ENCODE peak calls at places on chromosome 11, in five cellular contexts. One of them, this sample, is unnamed.

GRCh38 chr11:65434667-65435179 is 12.1 kb downstream of the NEAT1 start:
- DNase-seq in amygdala: no peak
- DNase-seq in nephron progenitor cell: no peak
- DNase-seq in NCI-H345: no peak
- DNase-seq in activated T-helper 1 cell treated with anti-CD3 and anti-CD28 coated beads, Interleukin-12 subunit alpha, Interleukin-12 subunit beta, Interleukin-2, Interleukin-4 antibody, amounts not matched to agents 30 ng/mL and 10 ng/mL and 1 ng/mL, durations not matched to agents 14 hours and 24 hours and 36 hours: no peak
- DNase-seq in this sample: no peak

GRCh38 chr11:109222730-109223129 is 199.3 kb upstream of the C11orf87 start:
- DNase-seq in amygdala: no peak
- DNase-seq in NCI-H345: no peak
- DNase-seq in activated T-helper 1 cell treated with anti-CD3 and anti-CD28 coated beads, Interleukin-12 subunit alpha, Interleukin-12 subunit beta, Interleukin-2, Interleukin-4 antibody, amounts not matched to agents 30 ng/mL and 10 ng/mL and 1 ng/mL, durations not matched to agents 14 hours and 24 hours and 36 hours: no peak
- DNase-seq in nephron progenitor cell: no peak
- DNase-seq in this sample: no peak

GRCh38 chr11:113249491-113249763 is 65.0 kb upstream of the TTC12 start:
- DNase-seq in amygdala: no peak
- DNase-seq in activated T-helper 1 cell treated with anti-CD3 and anti-CD28 coated beads, Interleukin-12 subunit alpha, Interleukin-12 subunit beta, Interleukin-2, Interleukin-4 antibody, amounts not matched to agents 30 ng/mL and 10 ng/mL and 1 ng/mL, durations not matched to agents 14 hours and 24 hours and 36 hours: no peak
- DNase-seq in nephron progenitor cell: no peak
- DNase-seq in NCI-H345: no peak
- DNase-seq in this sample: no peak

GRCh38 chr11:67584205-67584880 is 731 bp downstream of the GSTP1 start:
- DNase-seq in amygdala: no peak
- DNase-seq in nephron progenitor cell: peak
- DNase-seq in NCI-H345: no peak
- DNase-seq in activated T-helper 1 cell treated with anti-CD3 and anti-CD28 coated beads, Interleukin-12 subunit alpha, Interleukin-12 subunit beta, Interleukin-2, Interleukin-4 antibody, amounts not matched to agents 30 ng/mL and 10 ng/mL and 1 ng/mL, durations not matched to agents 14 hours and 24 hours and 36 hours: peak
- DNase-seq in this sample: peak

GRCh38 chr11:75867778-75868374 is 52.9 kb downstream of the UVRAG start:
- DNase-seq in NCI-H345: peak
- DNase-seq in activated T-helper 1 cell treated with anti-CD3 and anti-CD28 coated beads, Interleukin-12 subunit alpha, Interleukin-12 subunit beta, Interleukin-2, Interleukin-4 antibody, amounts not matched to agents 30 ng/mL and 10 ng/mL and 1 ng/mL, durations not matched to agents 14 hours and 24 hours and 36 hours: peak
- DNase-seq in amygdala: no peak
- DNase-seq in nephron progenitor cell: peak
- DNase-seq in this sample: no peak

GRCh38 chr11:93512965-93513667 is 30.1 kb downstream of the SMCO4 start:
- DNase-seq in amygdala: no peak
- DNase-seq in NCI-H345: no peak
- DNase-seq in nephron progenitor cell: no peak
- DNase-seq in activated T-helper 1 cell treated with anti-CD3 and anti-CD28 coated beads, Interleukin-12 subunit alpha, Interleukin-12 subunit beta, Interleukin-2, Interleukin-4 antibody, amounts not matched to agents 30 ng/mL and 10 ng/mL and 1 ng/mL, durations not matched to agents 14 hours and 24 hours and 36 hours: no peak
- DNase-seq in this sample: no peak

GRCh38 chr11:124644426-124645280 is 22.0 kb downstream of the TBRG1 start:
- DNase-seq in NCI-H345: peak
- DNase-seq in activated T-helper 1 cell treated with anti-CD3 and anti-CD28 coated beads, Interleukin-12 subunit alpha, Interleukin-12 subunit beta, Interleukin-2, Interleukin-4 antibody, amounts not matched to agents 30 ng/mL and 10 ng/mL and 1 ng/mL, durations not matched to agents 14 hours and 24 hours and 36 hours: no peak
- DNase-seq in amygdala: no peak
- DNase-seq in nephron progenitor cell: peak
- DNase-seq in this sample: peak

GRCh38 chr11:39975091-39975490 is 1484.4 kb downstream of the LRRC4C start:
- DNase-seq in activated T-helper 1 cell treated with anti-CD3 and anti-CD28 coated beads, Interleukin-12 subunit alpha, Interleukin-12 subunit beta, Interleukin-2, Interleukin-4 antibody, amounts not matched to agents 30 ng/mL and 10 ng/mL and 1 ng/mL, durations not matched to agents 14 hours and 24 hours and 36 hours: no peak
- DNase-seq in NCI-H345: no peak
- DNase-seq in nephron progenitor cell: no peak
- DNase-seq in amygdala: no peak
- DNase-seq in this sample: no peak

GRCh38 chr11:107785401-107785800 is 73.2 kb downstream of the SLC35F2 start:
- DNase-seq in nephron progenitor cell: no peak
- DNase-seq in activated T-helper 1 cell treated with anti-CD3 and anti-CD28 coated beads, Interleukin-12 subunit alpha, Interleukin-12 subunit beta, Interleukin-2, Interleukin-4 antibody, amounts not matched to agents 30 ng/mL and 10 ng/mL and 1 ng/mL, durations not matched to agents 14 hours and 24 hours and 36 hours: no peak
- DNase-seq in amygdala: no peak
- DNase-seq in NCI-H345: no peak
- DNase-seq in this sample: no peak

GRCh38 chr11:75520688-75521087 is 5.1 kb downstream of the GDPD5 start:
- DNase-seq in amygdala: no peak
- DNase-seq in nephron progenitor cell: no peak
- DNase-seq in NCI-H345: no peak
- DNase-seq in activated T-helper 1 cell treated with anti-CD3 and anti-CD28 coated beads, Interleukin-12 subunit alpha, Interleukin-12 subunit beta, Interleukin-2, Interleukin-4 antibody, amounts not matched to agents 30 ng/mL and 10 ng/mL and 1 ng/mL, durations not matched to agents 14 hours and 24 hours and 36 hours: no peak
- DNase-seq in this sample: no peak

GRCh38 chr11:1557904-1558831 is 13.9 kb downstream of the DUSP8 start:
- DNase-seq in NCI-H345: no peak
- DNase-seq in amygdala: no peak
- DNase-seq in nephron progenitor cell: no peak
- DNase-seq in activated T-helper 1 cell treated with anti-CD3 and anti-CD28 coated beads, Interleukin-12 subunit alpha, Interleukin-12 subunit beta, Interleukin-2, Interleukin-4 antibody, amounts not matched to agents 30 ng/mL and 10 ng/mL and 1 ng/mL, durations not matched to agents 14 hours and 24 hours and 36 hours: no peak
- DNase-seq in this sample: peak

GRCh38 chr11:2210366-2211112 is 38.9 kb upstream of the TH start:
- DNase-seq in NCI-H345: no peak
- DNase-seq in amygdala: no peak
- DNase-seq in nephron progenitor cell: no peak
- DNase-seq in activated T-helper 1 cell treated with anti-CD3 and anti-CD28 coated beads, Interleukin-12 subunit alpha, Interleukin-12 subunit beta, Interleukin-2, Interleukin-4 antibody, amounts not matched to agents 30 ng/mL and 10 ng/mL and 1 ng/mL, durations not matched to agents 14 hours and 24 hours and 36 hours: no peak
- DNase-seq in this sample: peak

GRCh38 chr11:121800704-121801516 is 315.1 kb downstream of the BLID start:
- DNase-seq in nephron progenitor cell: peak
- DNase-seq in activated T-helper 1 cell treated with anti-CD3 and anti-CD28 coated beads, Interleukin-12 subunit alpha, Interleukin-12 subunit beta, Interleukin-2, Interleukin-4 antibody, amounts not matched to agents 30 ng/mL and 10 ng/mL and 1 ng/mL, durations not matched to agents 14 hours and 24 hours and 36 hours: no peak
- DNase-seq in NCI-H345: no peak
- DNase-seq in amygdala: peak
- DNase-seq in this sample: no peak

GRCh38 chr11:106482920-106483761 is 405.7 kb downstream of the AASDHPPT start:
- DNase-seq in activated T-helper 1 cell treated with anti-CD3 and anti-CD28 coated beads, Interleukin-12 subunit alpha, Interleukin-12 subunit beta, Interleukin-2, Interleukin-4 antibody, amounts not matched to agents 30 ng/mL and 10 ng/mL and 1 ng/mL, durations not matched to agents 14 hours and 24 hours and 36 hours: no peak
- DNase-seq in nephron progenitor cell: peak
- DNase-seq in amygdala: peak
- DNase-seq in NCI-H345: no peak
- DNase-seq in this sample: no peak

GRCh38 chr11:116413861-116414260 is 358.9 kb downstream of the BUD13 start:
- DNase-seq in NCI-H345: peak
- DNase-seq in activated T-helper 1 cell treated with anti-CD3 and anti-CD28 coated beads, Interleukin-12 subunit alpha, Interleukin-12 subunit beta, Interleukin-2, Interleukin-4 antibody, amounts not matched to agents 30 ng/mL and 10 ng/mL and 1 ng/mL, durations not matched to agents 14 hours and 24 hours and 36 hours: no peak
- DNase-seq in nephron progenitor cell: no peak
- DNase-seq in amygdala: no peak
- DNase-seq in this sample: no peak

GRCh38 chr11:64146036-64146943 is 19.6 kb downstream of the MACROD1 start:
- DNase-seq in NCI-H345: peak
- DNase-seq in amygdala: no peak
- DNase-seq in nephron progenitor cell: peak
- DNase-seq in activated T-helper 1 cell treated with anti-CD3 and anti-CD28 coated beads, Interleukin-12 subunit alpha, Interleukin-12 subunit beta, Interleukin-2, Interleukin-4 antibody, amounts not matched to agents 30 ng/mL and 10 ng/mL and 1 ng/mL, durations not matched to agents 14 hours and 24 hours and 36 hours: peak
- DNase-seq in this sample: peak

GRCh38 chr11:119671048-119671447 is 58.0 kb downstream of the NECTIN1 start:
- DNase-seq in NCI-H345: peak
- DNase-seq in nephron progenitor cell: no peak
- DNase-seq in amygdala: peak
- DNase-seq in activated T-helper 1 cell treated with anti-CD3 and anti-CD28 coated beads, Interleukin-12 subunit alpha, Interleukin-12 subunit beta, Interleukin-2, Interleukin-4 antibody, amounts not matched to agents 30 ng/mL and 10 ng/mL and 1 ng/mL, durations not matched to agents 14 hours and 24 hours and 36 hours: no peak
- DNase-seq in this sample: no peak

GRCh38 chr11:34158661-34159060 is 53.2 kb downstream of the NAT10 start:
- DNase-seq in nephron progenitor cell: no peak
- DNase-seq in amygdala: no peak
- DNase-seq in NCI-H345: no peak
- DNase-seq in activated T-helper 1 cell treated with anti-CD3 and anti-CD28 coated beads, Interleukin-12 subunit alpha, Interleukin-12 subunit beta, Interleukin-2, Interleukin-4 antibody, amounts not matched to agents 30 ng/mL and 10 ng/mL and 1 ng/mL, durations not matched to agents 14 hours and 24 hours and 36 hours: no peak
- DNase-seq in this sample: no peak

GRCh38 chr11:47243454-47243853 is 5.2 kb downstream of the ACP2 start:
- DNase-seq in nephron progenitor cell: no peak
- DNase-seq in amygdala: no peak
- DNase-seq in activated T-helper 1 cell treated with anti-CD3 and anti-CD28 coated beads, Interleukin-12 subunit alpha, Interleukin-12 subunit beta, Interleukin-2, Interleukin-4 antibody, amounts not matched to agents 30 ng/mL and 10 ng/mL and 1 ng/mL, durations not matched to agents 14 hours and 24 hours and 36 hours: no peak
- DNase-seq in NCI-H345: no peak
- DNase-seq in this sample: peak

GRCh38 chr11:101862410-101863233 is 52.2 kb upstream of the CEP126 start:
- DNase-seq in amygdala: no peak
- DNase-seq in activated T-helper 1 cell treated with anti-CD3 and anti-CD28 coated beads, Interleukin-12 subunit alpha, Interleukin-12 subunit beta, Interleukin-2, Interleukin-4 antibody, amounts not matched to agents 30 ng/mL and 10 ng/mL and 1 ng/mL, durations not matched to agents 14 hours and 24 hours and 36 hours: no peak
- DNase-seq in NCI-H345: peak
- DNase-seq in nephron progenitor cell: peak
- DNase-seq in this sample: no peak

GRCh38 chr11:67302571-67303131 is 679 bp upstream of the SSH3 start:
- DNase-seq in activated T-helper 1 cell treated with anti-CD3 and anti-CD28 coated beads, Interleukin-12 subunit alpha, Interleukin-12 subunit beta, Interleukin-2, Interleukin-4 antibody, amounts not matched to agents 30 ng/mL and 10 ng/mL and 1 ng/mL, durations not matched to agents 14 hours and 24 hours and 36 hours: no peak
- DNase-seq in NCI-H345: peak
- DNase-seq in amygdala: no peak
- DNase-seq in nephron progenitor cell: peak
- DNase-seq in this sample: peak

GRCh38 chr11:2943711-2944118 is 14.5 kb upstream of the PHLDA2 start:
- DNase-seq in nephron progenitor cell: no peak
- DNase-seq in activated T-helper 1 cell treated with anti-CD3 and anti-CD28 coated beads, Interleukin-12 subunit alpha, Interleukin-12 subunit beta, Interleukin-2, Interleukin-4 antibody, amounts not matched to agents 30 ng/mL and 10 ng/mL and 1 ng/mL, durations not matched to agents 14 hours and 24 hours and 36 hours: no peak
- DNase-seq in NCI-H345: peak
- DNase-seq in amygdala: no peak
- DNase-seq in this sample: peak

GRCh38 chr11:105132716-105133511 is 6.7 kb downstream of the CARD18 start:
- DNase-seq in NCI-H345: no peak
- DNase-seq in amygdala: no peak
- DNase-seq in nephron progenitor cell: no peak
- DNase-seq in activated T-helper 1 cell treated with anti-CD3 and anti-CD28 coated beads, Interleukin-12 subunit alpha, Interleukin-12 subunit beta, Interleukin-2, Interleukin-4 antibody, amounts not matched to agents 30 ng/mL and 10 ng/mL and 1 ng/mL, durations not matched to agents 14 hours and 24 hours and 36 hours: no peak
- DNase-seq in this sample: no peak

GRCh38 chr11:114033572-114033971 is 25.9 kb upstream of the ZBTB16 start:
- DNase-seq in NCI-H345: no peak
- DNase-seq in amygdala: no peak
- DNase-seq in activated T-helper 1 cell treated with anti-CD3 and anti-CD28 coated beads, Interleukin-12 subunit alpha, Interleukin-12 subunit beta, Interleukin-2, Interleukin-4 antibody, amounts not matched to agents 30 ng/mL and 10 ng/mL and 1 ng/mL, durations not matched to agents 14 hours and 24 hours and 36 hours: no peak
- DNase-seq in nephron progenitor cell: no peak
- DNase-seq in this sample: no peak

GRCh38 chr11:86676533-86677154 is 4.2 kb upstream of the ME3 start:
- DNase-seq in NCI-H345: peak
- DNase-seq in activated T-helper 1 cell treated with anti-CD3 and anti-CD28 coated beads, Interleukin-12 subunit alpha, Interleukin-12 subunit beta, Interleukin-2, Interleukin-4 antibody, amounts not matched to agents 30 ng/mL and 10 ng/mL and 1 ng/mL, durations not matched to agents 14 hours and 24 hours and 36 hours: no peak
- DNase-seq in amygdala: no peak
- DNase-seq in nephron progenitor cell: no peak
- DNase-seq in this sample: no peak

GRCh38 chr11:59223177-59223576 is 10.4 kb upstream of the MPEG1 start:
- DNase-seq in activated T-helper 1 cell treated with anti-CD3 and anti-CD28 coated beads, Interleukin-12 subunit alpha, Interleukin-12 subunit beta, Interleukin-2, Interleukin-4 antibody, amounts not matched to agents 30 ng/mL and 10 ng/mL and 1 ng/mL, durations not matched to agents 14 hours and 24 hours and 36 hours: no peak
- DNase-seq in NCI-H345: no peak
- DNase-seq in amygdala: no peak
- DNase-seq in nephron progenitor cell: no peak
- DNase-seq in this sample: no peak

GRCh38 chr11:134475951-134476350 is 63.9 kb upstream of the B3GAT1 start:
- DNase-seq in activated T-helper 1 cell treated with anti-CD3 and anti-CD28 coated beads, Interleukin-12 subunit alpha, Interleukin-12 subunit beta, Interleukin-2, Interleukin-4 antibody, amounts not matched to agents 30 ng/mL and 10 ng/mL and 1 ng/mL, durations not matched to agents 14 hours and 24 hours and 36 hours: no peak
- DNase-seq in nephron progenitor cell: no peak
- DNase-seq in NCI-H345: no peak
- DNase-seq in amygdala: no peak
- DNase-seq in this sample: no peak

GRCh38 chr11:115802641-115803040 is 298.4 kb upstream of the CADM1 start:
- DNase-seq in nephron progenitor cell: no peak
- DNase-seq in amygdala: no peak
- DNase-seq in NCI-H345: no peak
- DNase-seq in activated T-helper 1 cell treated with anti-CD3 and anti-CD28 coated beads, Interleukin-12 subunit alpha, Interleukin-12 subunit beta, Interleukin-2, Interleukin-4 antibody, amounts not matched to agents 30 ng/mL and 10 ng/mL and 1 ng/mL, durations not matched to agents 14 hours and 24 hours and 36 hours: no peak
- DNase-seq in this sample: no peak

GRCh38 chr11:69896250-69896649 is 77.0 kb upstream of the FGF3 start:
- DNase-seq in NCI-H345: no peak
- DNase-seq in activated T-helper 1 cell treated with anti-CD3 and anti-CD28 coated beads, Interleukin-12 subunit alpha, Interleukin-12 subunit beta, Interleukin-2, Interleukin-4 antibody, amounts not matched to agents 30 ng/mL and 10 ng/mL and 1 ng/mL, durations not matched to agents 14 hours and 24 hours and 36 hours: no peak
- DNase-seq in nephron progenitor cell: no peak
- DNase-seq in amygdala: no peak
- DNase-seq in this sample: no peak

GRCh38 chr11:12245091-12245490 is 132.3 kb upstream of the PARVA start:
- DNase-seq in activated T-helper 1 cell treated with anti-CD3 and anti-CD28 coated beads, Interleukin-12 subunit alpha, Interleukin-12 subunit beta, Interleukin-2, Interleukin-4 antibody, amounts not matched to agents 30 ng/mL and 10 ng/mL and 1 ng/mL, durations not matched to agents 14 hours and 24 hours and 36 hours: no peak
- DNase-seq in amygdala: no peak
- DNase-seq in nephron progenitor cell: no peak
- DNase-seq in NCI-H345: peak
- DNase-seq in this sample: no peak

GRCh38 chr11:22792497-22792896 is 37.1 kb downstream of the SVIP start:
- DNase-seq in nephron progenitor cell: no peak
- DNase-seq in amygdala: peak
- DNase-seq in activated T-helper 1 cell treated with anti-CD3 and anti-CD28 coated beads, Interleukin-12 subunit alpha, Interleukin-12 subunit beta, Interleukin-2, Interleukin-4 antibody, amounts not matched to agents 30 ng/mL and 10 ng/mL and 1 ng/mL, durations not matched to agents 14 hours and 24 hours and 36 hours: no peak
- DNase-seq in NCI-H345: no peak
- DNase-seq in this sample: no peak

GRCh38 chr11:87281496-87281895 is 243.8 kb downstream of the TMEM135 start:
- DNase-seq in NCI-H345: no peak
- DNase-seq in activated T-helper 1 cell treated with anti-CD3 and anti-CD28 coated beads, Interleukin-12 subunit alpha, Interleukin-12 subunit beta, Interleukin-2, Interleukin-4 antibody, amounts not matched to agents 30 ng/mL and 10 ng/mL and 1 ng/mL, durations not matched to agents 14 hours and 24 hours and 36 hours: no peak
- DNase-seq in amygdala: no peak
- DNase-seq in nephron progenitor cell: no peak
- DNase-seq in this sample: no peak

GRCh38 chr11:66953431-66953833 is 4.8 kb downstream of the PC start:
- DNase-seq in amygdala: no peak
- DNase-seq in NCI-H345: no peak
- DNase-seq in activated T-helper 1 cell treated with anti-CD3 and anti-CD28 coated beads, Interleukin-12 subunit alpha, Interleukin-12 subunit beta, Interleukin-2, Interleukin-4 antibody, amounts not matched to agents 30 ng/mL and 10 ng/mL and 1 ng/mL, durations not matched to agents 14 hours and 24 hours and 36 hours: no peak
- DNase-seq in nephron progenitor cell: no peak
- DNase-seq in this sample: no peak

GRCh38 chr11:10654211-10655150 is 39.1 kb downstream of the IRAG1 start:
- DNase-seq in activated T-helper 1 cell treated with anti-CD3 and anti-CD28 coated beads, Interleukin-12 subunit alpha, Interleukin-12 subunit beta, Interleukin-2, Interleukin-4 antibody, amounts not matched to agents 30 ng/mL and 10 ng/mL and 1 ng/mL, durations not matched to agents 14 hours and 24 hours and 36 hours: peak
- DNase-seq in amygdala: no peak
- DNase-seq in NCI-H345: peak
- DNase-seq in nephron progenitor cell: no peak
- DNase-seq in this sample: no peak

GRCh38 chr11:3830741-3831140 is 10.0 kb downstream of the RHOG start:
- DNase-seq in nephron progenitor cell: no peak
- DNase-seq in amygdala: no peak
- DNase-seq in NCI-H345: no peak
- DNase-seq in activated T-helper 1 cell treated with anti-CD3 and anti-CD28 coated beads, Interleukin-12 subunit alpha, Interleukin-12 subunit beta, Interleukin-2, Interleukin-4 antibody, amounts not matched to agents 30 ng/mL and 10 ng/mL and 1 ng/mL, durations not matched to agents 14 hours and 24 hours and 36 hours: no peak
- DNase-seq in this sample: no peak

GRCh38 chr11:120210651-120211521 is at the start of gene OAF:
- DNase-seq in nephron progenitor cell: peak
- DNase-seq in amygdala: peak
- DNase-seq in activated T-helper 1 cell treated with anti-CD3 and anti-CD28 coated beads, Interleukin-12 subunit alpha, Interleukin-12 subunit beta, Interleukin-2, Interleukin-4 antibody, amounts not matched to agents 30 ng/mL and 10 ng/mL and 1 ng/mL, durations not matched to agents 14 hours and 24 hours and 36 hours: peak
- DNase-seq in NCI-H345: peak
- DNase-seq in this sample: peak

GRCh38 chr11:17633987-17634775 is 85.2 kb upstream of the MYOD1 start:
- DNase-seq in NCI-H345: no peak
- DNase-seq in activated T-helper 1 cell treated with anti-CD3 and anti-CD28 coated beads, Interleukin-12 subunit alpha, Interleukin-12 subunit beta, Interleukin-2, Interleukin-4 antibody, amounts not matched to agents 30 ng/mL and 10 ng/mL and 1 ng/mL, durations not matched to agents 14 hours and 24 hours and 36 hours: no peak
- DNase-seq in nephron progenitor cell: no peak
- DNase-seq in amygdala: no peak
- DNase-seq in this sample: no peak